ENCODE peak calls at places on chromosomes 6 and 20, in nine cellular contexts. One of them, this sample, is unnamed.

GRCh38 chr6:140581601-140582000 is 1207.2 kb upstream of the CITED2 start:
- DNase-seq in HepG2: no peak
- DNase-seq in HCT116: no peak
- DNase-seq in A549: no peak
- DNase-seq in Panc1: no peak
- DNase-seq in K562: no peak
- DNase-seq in SK-N-SH: no peak
- DNase-seq in GM12878: no peak
- DNase-seq in HL-60: no peak
- DNase-seq in this sample: no peak

GRCh38 chr6:125154184-125155135 is 887 bp downstream of the TPD52L1 start:
- DNase-seq in HepG2: peak
- DNase-seq in HCT116: peak
- DNase-seq in A549: peak
- DNase-seq in Panc1: no peak
- DNase-seq in K562: peak
- DNase-seq in SK-N-SH: peak
- DNase-seq in GM12878: no peak
- DNase-seq in HL-60: no peak
- DNase-seq in this sample: peak

GRCh38 chr6:5138995-5139827 is 54.1 kb downstream of the PPP1R3G start:
- DNase-seq in HepG2: no peak
- DNase-seq in HCT116: no peak
- DNase-seq in A549: no peak
- DNase-seq in Panc1: no peak
- DNase-seq in K562: no peak
- DNase-seq in SK-N-SH: no peak
- DNase-seq in GM12878: no peak
- DNase-seq in HL-60: no peak
- DNase-seq in this sample: peak

GRCh38 chr6:129635396-129636164 is 74.4 kb downstream of the ARHGAP18 start:
- DNase-seq in HepG2: no peak
- DNase-seq in HCT116: no peak
- DNase-seq in A549: no peak
- DNase-seq in Panc1: no peak
- DNase-seq in K562: no peak
- DNase-seq in SK-N-SH: no peak
- DNase-seq in GM12878: no peak
- DNase-seq in HL-60: no peak
- DNase-seq in this sample: no peak

GRCh38 chr20:46304852-46305251 is 3.4 kb downstream of the CDH22 start:
- DNase-seq in HepG2: no peak
- DNase-seq in HCT116: no peak
- DNase-seq in A549: no peak
- DNase-seq in Panc1: no peak
- DNase-seq in K562: no peak
- DNase-seq in SK-N-SH: no peak
- DNase-seq in GM12878: no peak
- DNase-seq in HL-60: no peak
- DNase-seq in this sample: no peak

GRCh38 chr6:2695464-2696095 is 55.1 kb downstream of the MYLK4 start:
- DNase-seq in HepG2: peak
- DNase-seq in HCT116: peak
- DNase-seq in A549: peak
- DNase-seq in Panc1: peak
- DNase-seq in K562: no peak
- DNase-seq in SK-N-SH: no peak
- DNase-seq in GM12878: no peak
- DNase-seq in HL-60: no peak
- DNase-seq in this sample: peak

GRCh38 chr6:35590622-35591066 is 77.9 kb upstream of the TULP1 start:
- DNase-seq in HepG2: no peak
- DNase-seq in HCT116: no peak
- DNase-seq in A549: no peak
- DNase-seq in Panc1: no peak
- DNase-seq in K562: no peak
- DNase-seq in SK-N-SH: no peak
- DNase-seq in GM12878: no peak
- DNase-seq in HL-60: no peak
- DNase-seq in this sample: no peak

GRCh38 chr6:8043221-8043620 is 21.0 kb downstream of the BLOC1S5 start:
- DNase-seq in HepG2: no peak
- DNase-seq in HCT116: no peak
- DNase-seq in A549: no peak
- DNase-seq in Panc1: no peak
- DNase-seq in K562: no peak
- DNase-seq in SK-N-SH: no peak
- DNase-seq in GM12878: no peak
- DNase-seq in HL-60: no peak
- DNase-seq in this sample: no peak

GRCh38 chr20:10641893-10642292 is 31.9 kb downstream of the JAG1 start:
- DNase-seq in HepG2: no peak
- DNase-seq in HCT116: no peak
- DNase-seq in A549: no peak
- DNase-seq in Panc1: no peak
- DNase-seq in K562: no peak
- DNase-seq in SK-N-SH: no peak
- DNase-seq in GM12878: no peak
- DNase-seq in HL-60: no peak
- DNase-seq in this sample: no peak

GRCh38 chr6:25945175-25945574 is 14.7 kb upstream of the SLC17A2 start:
- DNase-seq in HepG2: no peak
- DNase-seq in HCT116: no peak
- DNase-seq in A549: no peak
- DNase-seq in Panc1: no peak
- DNase-seq in K562: no peak
- DNase-seq in SK-N-SH: no peak
- DNase-seq in GM12878: peak
- DNase-seq in HL-60: no peak
- DNase-seq in this sample: no peak

GRCh38 chr6:154386848-154387717 is 30.5 kb upstream of the IPCEF1 start:
- DNase-seq in HepG2: peak
- DNase-seq in HCT116: no peak
- DNase-seq in A549: peak
- DNase-seq in Panc1: no peak
- DNase-seq in K562: no peak
- DNase-seq in SK-N-SH: no peak
- DNase-seq in GM12878: no peak
- DNase-seq in HL-60: no peak
- DNase-seq in this sample: no peak

GRCh38 chr6:13813011-13813410 is 1.3 kb downstream of the MCUR1 start:
- DNase-seq in HepG2: no peak
- DNase-seq in HCT116: no peak
- DNase-seq in A549: no peak
- DNase-seq in Panc1: no peak
- DNase-seq in K562: no peak
- DNase-seq in SK-N-SH: no peak
- DNase-seq in GM12878: no peak
- DNase-seq in HL-60: no peak
- DNase-seq in this sample: no peak

GRCh38 chr20:19737025-19737424 is 21.0 kb upstream of the RIN2 start:
- DNase-seq in HepG2: peak
- DNase-seq in HCT116: no peak
- DNase-seq in A549: peak
- DNase-seq in Panc1: peak
- DNase-seq in K562: no peak
- DNase-seq in SK-N-SH: no peak
- DNase-seq in GM12878: peak
- DNase-seq in HL-60: peak
- DNase-seq in this sample: no peak

GRCh38 chr6:44672838-44673237 is 285.3 kb downstream of the CDC5L start:
- DNase-seq in HepG2: no peak
- DNase-seq in HCT116: no peak
- DNase-seq in A549: no peak
- DNase-seq in Panc1: no peak
- DNase-seq in K562: no peak
- DNase-seq in SK-N-SH: no peak
- DNase-seq in GM12878: no peak
- DNase-seq in HL-60: no peak
- DNase-seq in this sample: no peak

GRCh38 chr6:137699036-137699683 is 167.9 kb upstream of the TNFAIP3 start:
- DNase-seq in HepG2: no peak
- DNase-seq in HCT116: no peak
- DNase-seq in A549: no peak
- DNase-seq in Panc1: no peak
- DNase-seq in K562: no peak
- DNase-seq in SK-N-SH: no peak
- DNase-seq in GM12878: no peak
- DNase-seq in HL-60: no peak
- DNase-seq in this sample: no peak

GRCh38 chr20:4916991-4917881 is 84.1 kb downstream of the SLC23A2 start:
- DNase-seq in HepG2: no peak
- DNase-seq in HCT116: no peak
- DNase-seq in A549: peak
- DNase-seq in Panc1: no peak
- DNase-seq in K562: no peak
- DNase-seq in SK-N-SH: no peak
- DNase-seq in GM12878: no peak
- DNase-seq in HL-60: no peak
- DNase-seq in this sample: no peak

GRCh38 chr20:31845300-31845863 is at the start of gene FOXS1:
- DNase-seq in HepG2: no peak
- DNase-seq in HCT116: no peak
- DNase-seq in A549: no peak
- DNase-seq in Panc1: no peak
- DNase-seq in K562: no peak
- DNase-seq in SK-N-SH: no peak
- DNase-seq in GM12878: no peak
- DNase-seq in HL-60: no peak
- DNase-seq in this sample: peak

GRCh38 chr6:135250234-135250633 is 69.1 kb downstream of the MYB start:
- DNase-seq in HepG2: no peak
- DNase-seq in HCT116: no peak
- DNase-seq in A549: no peak
- DNase-seq in Panc1: no peak
- DNase-seq in K562: no peak
- DNase-seq in SK-N-SH: no peak
- DNase-seq in GM12878: no peak
- DNase-seq in HL-60: no peak
- DNase-seq in this sample: no peak

DNA sequence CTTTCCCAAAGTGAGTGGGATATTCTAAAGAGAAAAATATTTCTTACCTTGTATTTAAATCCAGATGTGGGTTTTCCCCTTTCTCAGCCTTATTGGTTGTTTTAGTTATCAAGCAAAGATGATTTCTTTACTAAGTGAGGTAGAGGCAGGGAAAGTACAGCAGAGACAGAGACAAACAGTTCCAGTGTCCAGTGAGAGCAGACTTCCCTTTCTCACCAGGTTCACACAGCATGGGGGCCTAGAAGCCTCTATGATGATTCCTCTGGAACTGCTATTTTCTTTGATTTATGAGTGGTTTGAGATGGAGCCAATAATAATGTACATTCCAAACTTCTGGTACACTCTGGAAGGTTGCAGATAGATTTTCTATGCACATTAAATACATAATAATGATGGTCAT is 234.0 kb upstream of the MARCKS start:
- DNase-seq in HepG2: no peak
- DNase-seq in HCT116: no peak
- DNase-seq in A549: no peak
- DNase-seq in Panc1: no peak
- DNase-seq in K562: no peak
- DNase-seq in SK-N-SH: no peak
- DNase-seq in GM12878: no peak
- DNase-seq in HL-60: no peak
- DNase-seq in this sample: no peak
- TF ChIP-seq REST in HepG2: no peak
- TF ChIP-seq REST in HCT116: no peak
- TF ChIP-seq REST in A549: no peak
- TF ChIP-seq REST in Panc1: no peak
- TF ChIP-seq REST in K562: no peak
- TF ChIP-seq REST in SK-N-SH: no peak
- TF ChIP-seq REST in GM12878: no peak
- TF ChIP-seq REST in HL-60: no peak
- TF ChIP-seq REST in this sample: no peak

DNA sequence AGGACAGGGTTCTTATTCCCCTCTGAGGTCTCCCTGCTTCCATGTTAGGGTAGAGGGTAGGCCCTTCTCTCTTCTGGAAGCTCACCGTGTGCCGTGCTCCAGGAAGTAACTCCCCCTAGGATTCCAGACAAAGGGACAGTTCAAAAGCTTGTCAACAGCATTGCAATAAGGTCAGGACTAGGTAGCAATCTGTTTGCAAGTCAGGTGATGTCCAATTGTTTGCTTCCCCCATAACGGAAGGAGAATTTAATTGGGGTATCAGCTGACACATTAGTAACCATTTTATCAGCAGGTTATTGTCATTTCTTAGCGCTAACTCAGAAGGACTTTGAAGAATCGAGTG is 41.9 kb downstream of the SYNJ2 start:
- DNase-seq in HepG2: peak
- DNase-seq in HCT116: no peak
- DNase-seq in A549: no peak
- DNase-seq in Panc1: no peak
- DNase-seq in K562: no peak
- DNase-seq in SK-N-SH: no peak
- DNase-seq in GM12878: no peak
- DNase-seq in HL-60: no peak
- DNase-seq in this sample: no peak
- TF ChIP-seq REST in HepG2: no peak
- TF ChIP-seq REST in HCT116: no peak
- TF ChIP-seq REST in A549: no peak
- TF ChIP-seq REST in Panc1: no peak
- TF ChIP-seq REST in K562: no peak
- TF ChIP-seq REST in SK-N-SH: no peak
- TF ChIP-seq REST in GM12878: no peak
- TF ChIP-seq REST in HL-60: no peak
- TF ChIP-seq REST in this sample: no peak

DNA sequence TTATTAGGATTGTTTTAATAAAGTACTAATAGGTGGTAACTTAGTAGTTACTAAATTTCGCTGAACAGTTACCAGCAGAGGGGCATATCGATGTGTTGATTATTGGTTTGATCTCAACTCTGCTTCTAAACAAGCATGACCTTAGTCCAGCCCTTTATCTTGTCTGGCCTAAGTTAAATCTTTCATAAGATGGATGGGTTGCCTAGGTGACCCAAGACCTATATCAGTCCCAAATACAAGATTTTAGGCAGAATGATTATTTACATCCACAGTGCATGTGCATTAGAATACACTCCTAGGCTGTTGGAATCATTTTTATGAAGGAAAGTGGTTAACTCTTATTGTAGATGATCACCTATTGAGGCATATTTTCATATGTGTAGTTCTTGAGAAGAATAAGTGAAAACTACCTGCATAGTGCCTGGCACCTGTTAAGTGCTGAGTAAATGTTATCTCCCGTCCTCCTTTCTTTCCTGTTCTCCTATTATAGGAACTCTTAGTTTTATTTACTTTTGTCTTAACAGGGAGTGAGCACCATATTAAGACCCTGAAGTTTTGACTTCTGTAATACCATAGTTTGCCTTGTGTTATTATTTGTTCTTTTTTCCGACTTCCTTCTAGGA is 1.1 kb downstream of the HSF2 start:
- DNase-seq in HepG2: no peak
- DNase-seq in HCT116: no peak
- DNase-seq in A549: no peak
- DNase-seq in Panc1: no peak
- DNase-seq in K562: no peak
- DNase-seq in SK-N-SH: no peak
- DNase-seq in GM12878: no peak
- DNase-seq in HL-60: no peak
- DNase-seq in this sample: no peak
- TF ChIP-seq REST in HepG2: no peak
- TF ChIP-seq REST in HCT116: no peak
- TF ChIP-seq REST in A549: no peak
- TF ChIP-seq REST in Panc1: no peak
- TF ChIP-seq REST in K562: no peak
- TF ChIP-seq REST in SK-N-SH: no peak
- TF ChIP-seq REST in GM12878: no peak
- TF ChIP-seq REST in HL-60: no peak
- TF ChIP-seq REST in this sample: no peak

GRCh38 chr6:167550936-167551633 is 226.2 kb downstream of the TTLL2 start:
- DNase-seq in HepG2: no peak
- DNase-seq in HCT116: no peak
- DNase-seq in A549: no peak
- DNase-seq in Panc1: no peak
- DNase-seq in K562: no peak
- DNase-seq in SK-N-SH: no peak
- DNase-seq in GM12878: no peak
- DNase-seq in HL-60: no peak
- DNase-seq in this sample: no peak
- TF ChIP-seq REST in HepG2: no peak
- TF ChIP-seq REST in HCT116: no peak
- TF ChIP-seq REST in A549: no peak
- TF ChIP-seq REST in Panc1: no peak
- TF ChIP-seq REST in K562: no peak
- TF ChIP-seq REST in SK-N-SH: no peak
- TF ChIP-seq REST in GM12878: no peak
- TF ChIP-seq REST in HL-60: no peak
- TF ChIP-seq REST in this sample: no peak

This sample was measured in GM23338.